ENCODE peak calls at places on chromosomes 13 and 19, in seven cellular contexts. G is stimulated activated CD4-positive, alpha-beta T cell treated with anti-CD3 and anti-CD28 coated beads, Interleukin-1b, Interleukin-23, amount 100 ng/mL, for 4 hours; N is cardiac fibroblast; E is right cardiac atrium; B is dermis microvascular lymphatic vessel endothelial cell; X is NB4; V is left ventricle myocardium superior. H is an unnamed sample.

GRCh38 chr13:110636053-110636475 is 20.7 kb downstream of the NAXD start:
- DNase-seq in G (no peak), N (no peak), E (no peak), B (no peak), X (no peak), V (no peak), H (no peak)

GRCh38 chr13:74338341-74338740 is 204.1 kb upstream of the KLF12 start:
- DNase-seq in G (no peak), N (no peak), E (no peak), B (no peak), X (no peak), V (no peak), H (no peak)

GRCh38 chr19:37334179-37335071 is 36.5 kb upstream of the ZNF527 start:
- DNase-seq in G (peak; percentile 75), N (peak; percentile 92), E (peak; percentile 94), B (peak; percentile 92), X (peak; percentile 70), V (peak; percentile 94), H (peak; percentile 7)

GRCh38 chr13:19169496-19169895 is 12.1 kb downstream of the TUBA3C start:
- DNase-seq in G (no peak), N (no peak), E (no peak), B (no peak), X (no peak), V (no peak), H (no peak)

GRCh38 chr19:7673995-7674667 is 2.8 kb upstream of the MCEMP1 start:
- DNase-seq in G (no peak), N (peak; percentile 60), E (peak; percentile 65), B (peak; percentile 37), X (peak; percentile 96), V (peak; percentile 78), H (peak; percentile 47)

GRCh38 chr13:75181906-75182305 is 300.1 kb downstream of the TBC1D4 start:
- DNase-seq in G (no peak), N (peak; percentile 90), E (no peak), B (peak; percentile 91), X (no peak), V (no peak), H (no peak)

GRCh38 chr13:52846567-52847321 is 1.7 kb downstream of the PCDH8 start:
- DNase-seq in G (no peak), N (peak; percentile 27), E (peak; percentile 61), B (peak; percentile 40), X (no peak), V (peak; percentile 69), H (no peak)

GRCh38 chr19:55902080-55902751 is 29.9 kb downstream of the NLRP13 start:
- DNase-seq in G (no peak), N (no peak), E (no peak), B (no peak), X (no peak), V (no peak), H (no peak)

GRCh38 chr19:37078717-37079032 is 442 bp downstream of the ZNF420 start:
- DNase-seq in G (no peak), N (no peak), E (no peak), B (peak; percentile 12), X (peak; percentile 7), V (no peak), H (no peak)

GRCh38 chr19:42468273-42468796 is 25.6 kb upstream of the CXCL17 start:
- DNase-seq in G (no peak), N (peak; percentile 59), E (no peak), B (peak; percentile 61), X (no peak), V (no peak), H (no peak)

GRCh38 chr13:70568571-70568970 is 460.3 kb upstream of the KLHL1 start:
- DNase-seq in G (no peak), N (peak; percentile 51), E (no peak), B (peak; percentile 39), X (peak; percentile 56), V (no peak), H (peak; percentile 62)

GRCh38 chr13:41019027-41019487 is at the start of gene ELF1:
- DNase-seq in G (peak; percentile 40), N (peak; percentile 57), E (peak; percentile 32), B (peak; percentile 79), X (peak; percentile 93), V (no peak), H (peak; percentile 96)

GRCh38 chr19:13795595-13796300 is 505 bp downstream of the ZSWIM4 start:
- DNase-seq in G (no peak), N (no peak), E (no peak), B (peak; percentile 35), X (no peak), V (no peak), H (no peak)

GRCh38 chr13:70613295-70613694 is 505.0 kb upstream of the KLHL1 start:
- DNase-seq in G (no peak), N (no peak), E (no peak), B (no peak), X (peak; percentile 5), V (no peak), H (no peak)

GRCh38 chr13:77637583-77637982 is 59.9 kb upstream of the SLAIN1 start:
- DNase-seq in G (no peak), N (no peak), E (no peak), B (no peak), X (no peak), V (no peak), H (no peak)

GRCh38 chr13:95982144-95982543 is 71.1 kb downstream of the UGGT2 start:
- DNase-seq in G (no peak), N (no peak), E (no peak), B (no peak), X (no peak), V (no peak), H (no peak)

GRCh38 chr13:112325941-112326645 is 50.1 kb upstream of the SPACA7 start:
- DNase-seq in G (no peak), N (no peak), E (no peak), B (no peak), X (no peak), V (peak; percentile 43), H (no peak)

GRCh38 chr19:43354305-43354627 is 780 bp downstream of the CD177 start:
- DNase-seq in G (no peak), N (no peak), E (no peak), B (no peak), X (no peak), V (no peak), H (no peak)

GRCh38 chr13:64263285-64263684 is 2847.6 kb upstream of the PCDH20 start:
- DNase-seq in G (no peak), N (no peak), E (no peak), B (no peak), X (no peak), V (no peak), H (no peak)

GRCh38 chr13:59261928-59262488 is 901.7 kb downstream of the DIAPH3 start:
- DNase-seq in G (no peak), N (peak; percentile 44), E (no peak), B (no peak), X (peak; percentile 46), V (no peak), H (no peak)

GRCh38 chr13:112320303-112320702 is 55.9 kb upstream of the SPACA7 start:
- DNase-seq in G (no peak), N (no peak), E (no peak), B (no peak), X (no peak), V (no peak), H (no peak)

GRCh38 chr13:87274209-87274819 is 396.9 kb upstream of the SLITRK5 start:
- DNase-seq in G (no peak), N (peak; percentile 43), E (no peak), B (no peak), X (peak; percentile 66), V (no peak), H (peak; percentile 64)

GRCh38 chr13:107993239-107993948 is 221.9 kb downstream of the LIG4 start:
- DNase-seq in G (no peak), N (no peak), E (no peak), B (no peak), X (no peak), V (no peak), H (no peak)

GRCh38 chr19:46385636-46386035 is 27.7 kb downstream of the CCDC8 start:
- DNase-seq in G (no peak), N (no peak), E (peak; percentile 10), B (no peak), X (peak; percentile 48), V (no peak), H (no peak)